ENCODE peak calls at places on chromosomes 3 and 15, in five cellular contexts. W, U, K, N and B are unnamed samples.

GRCh38 chr15:67133738-67134576 is 68.6 kb downstream of the SMAD3 start:
- DNase-seq in W (no peak), U (no peak), K (no peak), N (peak; percentile 64), B (no peak)

GRCh38 chr3:122030381-122031122 is 8.5 kb upstream of the ILDR1 start:
- DNase-seq in W (no peak), U (no peak), K (no peak), N (peak; percentile 65), B (no peak)

GRCh38 chr15:66189291-66189690 is 64.3 kb downstream of the MEGF11 start:
- DNase-seq in W (no peak), U (no peak), K (no peak), N (no peak), B (no peak)

GRCh38 chr3:184912166-184912565 is 100.2 kb downstream of the VPS8 start:
- DNase-seq in W (no peak), U (no peak), K (no peak), N (no peak), B (no peak)

GRCh38 chr3:5479229-5479799 is 291.8 kb downstream of the EDEM1 start:
- DNase-seq in W (peak; percentile 43), U (peak; percentile 63), K (no peak), N (peak; percentile 0), B (no peak)

GRCh38 chr15:73001840-73002239 is 50.4 kb upstream of the NEO1 start:
- DNase-seq in W (no peak), U (no peak), K (no peak), N (no peak), B (no peak)

GRCh38 chr3:8739757-8740508 is 6.3 kb downstream of the CAV3 start:
- DNase-seq in W (peak; percentile 98), U (peak; percentile 99), K (no peak), N (peak; percentile 54), B (no peak)

GRCh38 chr3:124032351-124032880 is 40.5 kb upstream of the ROPN1 start:
- DNase-seq in W (no peak), U (peak; percentile 15), K (no peak), N (peak; percentile 2), B (peak; percentile 32)

GRCh38 chr15:38351466-38351865 is 98.8 kb downstream of the SPRED1 start:
- DNase-seq in W (no peak), U (no peak), K (no peak), N (peak; percentile 25), B (no peak)

GRCh38 chr3:60199306-60199705 is 1051.9 kb downstream of the FHIT start:
- DNase-seq in W (no peak), U (no peak), K (no peak), N (no peak), B (no peak)

GRCh38 chr15:70602281-70602680 is 161.1 kb downstream of the UACA start:
- DNase-seq in W (no peak), U (no peak), K (no peak), N (no peak), B (no peak)

GRCh38 chr15:64938192-64938591 is 26.5 kb downstream of the ANKDD1A start:
- DNase-seq in W (peak; percentile 66), U (peak; percentile 56), K (peak; percentile 5), N (peak; percentile 80), B (no peak)

GRCh38 chr3:81462921-81463320 is 298.5 kb downstream of the GBE1 start:
- DNase-seq in W (no peak), U (no peak), K (no peak), N (peak; percentile 37), B (no peak)

GRCh38 chr3:46916278-46916677 is 38.8 kb downstream of the PTH1R start:
- DNase-seq in W (no peak), U (no peak), K (no peak), N (no peak), B (no peak)

GRCh38 chr3:169662215-169663070 is 1.1 kb downstream of the MECOM start:
- DNase-seq in W (peak; percentile 74), U (peak; percentile 73), K (peak; percentile 89), N (peak; percentile 77), B (peak; percentile 79)

GRCh38 chr15:28167042-28167441 is 67.9 kb upstream of the OCA2 start:
- DNase-seq in W (no peak), U (no peak), K (no peak), N (peak; percentile 47), B (no peak)

GRCh38 chr3:143511174-143511879 is 336.9 kb downstream of the SLC9A9 start:
- DNase-seq in W (no peak), U (no peak), K (no peak), N (no peak), B (no peak)

GRCh38 chr3:100090669-100091005 is 23.7 kb downstream of the FILIP1L start:
- DNase-seq in W (no peak), U (no peak), K (no peak), N (no peak), B (no peak)
- TF ChIP-seq CTCF in W (no peak), U (no peak), K (no peak), N (no peak), B (no peak)

GRCh38 chr3:107235193-107235922 is 141.9 kb upstream of the CCDC54 start:
- DNase-seq in W (peak; percentile 28), U (no peak), K (no peak), N (no peak), B (no peak)

GRCh38 chr3:107236661-107237375 is 140.4 kb upstream of the CCDC54 start:
- DNase-seq in W (peak; percentile 76), U (no peak), K (no peak), N (no peak), B (no peak)

GRCh38 chr3:107239703-107240102 is 137.5 kb upstream of the CCDC54 start:
- DNase-seq in W (no peak), U (no peak), K (no peak), N (no peak), B (no peak)

GRCh38 chr3:107238787-107239186 is 138.5 kb upstream of the CCDC54 start:
- DNase-seq in W (no peak), U (no peak), K (no peak), N (no peak), B (no peak)

DNA sequence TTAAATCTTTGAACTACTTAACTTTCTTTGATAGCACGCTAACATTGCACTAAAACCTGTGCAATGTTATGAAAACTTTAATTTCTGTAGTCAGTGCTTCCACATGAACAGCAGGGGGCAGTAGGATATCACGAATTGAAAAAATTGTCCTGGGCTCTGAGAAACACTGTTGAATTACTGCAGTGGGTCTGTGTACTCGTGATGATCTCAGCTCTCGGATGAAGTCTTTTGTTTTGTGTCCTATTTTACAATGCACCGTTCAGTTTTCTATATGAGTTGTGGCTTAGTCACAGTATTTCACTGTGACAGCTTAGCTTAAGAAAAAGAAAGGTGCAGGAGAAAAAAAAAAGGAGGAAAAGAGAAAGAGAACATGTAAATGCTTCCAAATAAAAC is 141.3 kb upstream of the CCDC54 start:
- DNase-seq in W (peak; percentile 90), U (peak; percentile 95), K (no peak), N (peak; percentile 93), B (peak; percentile 53)
- TF ChIP-seq CTCF in W (peak; percentile 83), U (peak; percentile 98), K (peak; percentile 89), N (peak; percentile 76), B (peak; percentile 94)

GRCh38 chr3:172110127-172110779 is 70.9 kb downstream of the FNDC3B start:
- DNase-seq in W (no peak), U (no peak), K (no peak), N (no peak), B (no peak)

GRCh38 chr3:172106989-172107388 is 67.6 kb downstream of the FNDC3B start:
- DNase-seq in W (peak; percentile 44), U (no peak), K (no peak), N (no peak), B (no peak)

GRCh38 chr3:172106037-172106559 is 66.7 kb downstream of the FNDC3B start:
- DNase-seq in W (no peak), U (no peak), K (no peak), N (no peak), B (no peak)

GRCh38 chr3:172104471-172105072 is 65.2 kb downstream of the FNDC3B start:
- DNase-seq in W (no peak), U (no peak), K (no peak), N (peak; percentile 37), B (no peak)

GRCh38 chr3:172107403-172107802 is 68.0 kb downstream of the FNDC3B start:
- DNase-seq in W (no peak), U (no peak), K (no peak), N (no peak), B (no peak)
- TF ChIP-seq CTCF in W (no peak), U (no peak), K (no peak), N (no peak), B (no peak)

GRCh38 chr3:150367771-150368170 is 40.3 kb upstream of the TSC22D2 start:
- DNase-seq in W (no peak), U (no peak), K (no peak), N (peak; percentile 28), B (no peak)

GRCh38 chr3:150372320-150373118 is 35.6 kb upstream of the TSC22D2 start:
- DNase-seq in W (no peak), U (peak; percentile 86), K (no peak), N (peak; percentile 42), B (no peak)

GRCh38 chr3:150371741-150372254 is 36.3 kb upstream of the TSC22D2 start:
- DNase-seq in W (peak; percentile 96), U (peak; percentile 100), K (no peak), N (peak; percentile 100), B (no peak)

GRCh38 chr3:150370982-150371381 is 37.1 kb upstream of the TSC22D2 start:
- DNase-seq in W (no peak), U (no peak), K (no peak), N (peak; percentile 28), B (no peak)

DNA sequence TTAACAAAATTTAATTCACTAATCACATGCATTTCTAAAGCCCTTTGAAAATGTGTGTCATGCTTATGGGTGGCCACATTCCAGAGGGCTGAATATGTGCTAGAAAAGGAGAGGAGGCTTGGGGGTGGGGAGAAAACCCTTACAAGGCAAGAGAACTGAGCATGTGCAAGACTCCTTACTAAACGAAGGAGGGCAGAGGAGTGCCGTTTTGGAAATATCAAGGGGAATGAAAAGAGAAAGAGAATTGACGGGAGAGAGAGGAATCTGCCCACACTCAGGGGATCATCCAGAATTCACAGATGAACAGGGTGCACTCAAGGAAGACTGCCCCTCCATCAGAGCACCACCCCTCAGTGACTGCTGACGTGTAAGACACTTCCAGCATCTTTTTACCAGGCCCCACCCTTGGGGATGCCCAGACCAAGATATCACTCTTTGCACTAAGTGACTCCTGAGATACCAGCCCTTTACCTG is 37.9 kb upstream of the TSC22D2 start:
- DNase-seq in W (peak; percentile 95), U (peak; percentile 96), K (peak; percentile 86), N (peak; percentile 96), B (peak; percentile 14)
- TF ChIP-seq CTCF in W (no peak), U (peak; percentile 24), K (peak; percentile 42), N (peak; percentile 43), B (peak; percentile 29)

GRCh38 chr3:148880681-148881080 is 15.6 kb downstream of the CPA3 start:
- DNase-seq in W (peak; percentile 21), U (peak; percentile 30), K (no peak), N (no peak), B (no peak)
- TF ChIP-seq CTCF in W (no peak), U (peak; percentile 59), K (peak; percentile 23), N (no peak), B (peak; percentile 51)

GRCh38 chr3:188584958-188585689 is 431.2 kb downstream of the LPP start:
- DNase-seq in W (peak; percentile 48), U (peak; percentile 53), K (no peak), N (peak; percentile 30), B (no peak)
- TF ChIP-seq CTCF in W (no peak), U (peak; percentile 32), K (peak; percentile 45), N (no peak), B (no peak)